ENCODE peak calls at places on chromosomes 7 and 10, in seven cellular contexts. One of them, this sample, is unnamed.

GRCh38 chr7:137661634-137662033 is 185.1 kb downstream of the DGKI start:
- DNase-seq in substantia nigra: no peak
- DNase-seq in A549: no peak
- DNase-seq in kidney: no peak
- DNase-seq in sigmoid colon: no peak
- DNase-seq in Peyer's patch: no peak
- DNase-seq in adrenal gland: no peak
- DNase-seq in this sample: no peak

GRCh38 chr7:128167316-128167691 is 73.8 kb upstream of the LEP start:
- DNase-seq in substantia nigra: no peak
- DNase-seq in A549: peak; percentile 72
- DNase-seq in adrenal gland: peak; percentile 86
- DNase-seq in kidney: peak; percentile 78
- DNase-seq in sigmoid colon: no peak
- DNase-seq in Peyer's patch: no peak
- DNase-seq in this sample: no peak

GRCh38 chr10:2079603-2080078 is 342.3 kb upstream of the ADARB2 start:
- DNase-seq in A549: no peak
- DNase-seq in substantia nigra: no peak
- DNase-seq in adrenal gland: no peak
- DNase-seq in Peyer's patch: no peak
- DNase-seq in kidney: no peak
- DNase-seq in sigmoid colon: no peak
- DNase-seq in this sample: no peak

GRCh38 chr7:7750571-7751242 is 32.3 kb upstream of the RPA3 start:
- DNase-seq in adrenal gland: no peak
- DNase-seq in kidney: no peak
- DNase-seq in A549: no peak
- DNase-seq in sigmoid colon: no peak
- DNase-seq in substantia nigra: no peak
- DNase-seq in Peyer's patch: no peak
- DNase-seq in this sample: no peak

GRCh38 chr7:75537731-75538130 is 45.6 kb downstream of the SPDYE5 start:
- DNase-seq in kidney: peak; percentile 35
- DNase-seq in A549: no peak
- DNase-seq in adrenal gland: no peak
- DNase-seq in Peyer's patch: no peak
- DNase-seq in sigmoid colon: peak; percentile 20
- DNase-seq in substantia nigra: no peak
- DNase-seq in this sample: no peak

GRCh38 chr10:17527530-17528146 is 73.2 kb upstream of the ST8SIA6 start:
- DNase-seq in adrenal gland: no peak
- DNase-seq in substantia nigra: no peak
- DNase-seq in Peyer's patch: no peak
- DNase-seq in sigmoid colon: no peak
- DNase-seq in A549: peak; percentile 22
- DNase-seq in kidney: no peak
- DNase-seq in this sample: peak; percentile 44

GRCh38 chr7:121797283-121798037 is 75.5 kb upstream of the PTPRZ1 start:
- DNase-seq in sigmoid colon: no peak
- DNase-seq in kidney: no peak
- DNase-seq in A549: no peak
- DNase-seq in adrenal gland: no peak
- DNase-seq in Peyer's patch: no peak
- DNase-seq in substantia nigra: peak; percentile 16
- DNase-seq in this sample: peak; percentile 52

GRCh38 chr7:129612112-129613015 is 844 bp downstream of the NRF1 start:
- DNase-seq in Peyer's patch: no peak
- DNase-seq in adrenal gland: peak; percentile 77
- DNase-seq in kidney: peak; percentile 88
- DNase-seq in sigmoid colon: peak; percentile 88
- DNase-seq in A549: peak; percentile 23
- DNase-seq in substantia nigra: peak; percentile 25
- DNase-seq in this sample: no peak

GRCh38 chr10:80154978-80155695 is 22.6 kb downstream of the PLAC9 start:
- DNase-seq in Peyer's patch: no peak
- DNase-seq in A549: no peak
- DNase-seq in sigmoid colon: no peak
- DNase-seq in kidney: peak; percentile 33
- DNase-seq in substantia nigra: no peak
- DNase-seq in adrenal gland: no peak
- DNase-seq in this sample: peak; percentile 69

GRCh38 chr10:31460242-31460641 is 141.2 kb downstream of the ZEB1 start:
- DNase-seq in kidney: no peak
- DNase-seq in Peyer's patch: no peak
- DNase-seq in adrenal gland: no peak
- DNase-seq in substantia nigra: no peak
- DNase-seq in sigmoid colon: no peak
- DNase-seq in A549: no peak
- DNase-seq in this sample: no peak

GRCh38 chr10:7408494-7409044 is 2.3 kb downstream of the SFMBT2 start:
- DNase-seq in kidney: peak; percentile 90
- DNase-seq in adrenal gland: peak; percentile 80
- DNase-seq in substantia nigra: peak; percentile 43
- DNase-seq in sigmoid colon: peak; percentile 81
- DNase-seq in Peyer's patch: peak; percentile 61
- DNase-seq in A549: peak; percentile 64
- DNase-seq in this sample: no peak

GRCh38 chr10:132515811-132516726 is 21.5 kb upstream of the INPP5A start:
- DNase-seq in adrenal gland: peak; percentile 49
- DNase-seq in Peyer's patch: peak; percentile 44
- DNase-seq in A549: no peak
- DNase-seq in sigmoid colon: peak; percentile 67
- DNase-seq in substantia nigra: no peak
- DNase-seq in kidney: peak; percentile 65
- DNase-seq in this sample: no peak

GRCh38 chr10:110416776-110417732 is 80.7 kb upstream of the DUSP5 start:
- DNase-seq in Peyer's patch: peak; percentile 85
- DNase-seq in sigmoid colon: no peak
- DNase-seq in A549: peak; percentile 61
- DNase-seq in adrenal gland: no peak
- DNase-seq in substantia nigra: no peak
- DNase-seq in kidney: no peak
- DNase-seq in this sample: no peak

GRCh38 chr10:76002262-76002854 is 570.9 kb downstream of the LRMDA start:
- DNase-seq in kidney: no peak
- DNase-seq in Peyer's patch: no peak
- DNase-seq in sigmoid colon: no peak
- DNase-seq in substantia nigra: no peak
- DNase-seq in A549: no peak
- DNase-seq in adrenal gland: no peak
- DNase-seq in this sample: no peak

GRCh38 chr7:106128846-106129245 is 16.7 kb upstream of the SYPL1 start:
- DNase-seq in adrenal gland: no peak
- DNase-seq in substantia nigra: no peak
- DNase-seq in Peyer's patch: no peak
- DNase-seq in kidney: no peak
- DNase-seq in sigmoid colon: no peak
- DNase-seq in A549: no peak
- DNase-seq in this sample: no peak

GRCh38 chr10:107544706-107545520 is 380.4 kb upstream of the SORCS1 start:
- DNase-seq in adrenal gland: no peak
- DNase-seq in A549: no peak
- DNase-seq in substantia nigra: no peak
- DNase-seq in sigmoid colon: no peak
- DNase-seq in Peyer's patch: no peak
- DNase-seq in kidney: no peak
- DNase-seq in this sample: no peak

GRCh38 chr10:44946201-44946600 is 13.4 kb upstream of the RASSF4 start:
- DNase-seq in kidney: no peak
- DNase-seq in Peyer's patch: no peak
- DNase-seq in adrenal gland: peak; percentile 27
- DNase-seq in substantia nigra: no peak
- DNase-seq in sigmoid colon: no peak
- DNase-seq in A549: no peak
- DNase-seq in this sample: no peak

GRCh38 chr10:44948713-44949112 is 10.9 kb upstream of the RASSF4 start:
- DNase-seq in Peyer's patch: no peak
- DNase-seq in substantia nigra: no peak
- DNase-seq in A549: no peak
- DNase-seq in kidney: no peak
- DNase-seq in sigmoid colon: no peak
- DNase-seq in adrenal gland: peak; percentile 15
- DNase-seq in this sample: no peak

GRCh38 chr10:44949915-44950314 is 9.7 kb upstream of the RASSF4 start:
- DNase-seq in kidney: no peak
- DNase-seq in A549: no peak
- DNase-seq in substantia nigra: no peak
- DNase-seq in adrenal gland: peak; percentile 47
- DNase-seq in Peyer's patch: no peak
- DNase-seq in sigmoid colon: peak; percentile 54
- DNase-seq in this sample: no peak

GRCh38 chr10:44949127-44949802 is 10.3 kb upstream of the RASSF4 start:
- DNase-seq in sigmoid colon: no peak
- DNase-seq in kidney: no peak
- DNase-seq in adrenal gland: peak; percentile 23
- DNase-seq in substantia nigra: no peak
- DNase-seq in A549: no peak
- DNase-seq in Peyer's patch: no peak
- DNase-seq in this sample: no peak

GRCh38 chr10:44947356-44948152 is 12.0 kb upstream of the RASSF4 start:
- DNase-seq in kidney: no peak
- DNase-seq in substantia nigra: no peak
- DNase-seq in adrenal gland: peak; percentile 33
- DNase-seq in sigmoid colon: peak; percentile 48
- DNase-seq in Peyer's patch: no peak
- DNase-seq in A549: no peak
- DNase-seq in this sample: no peak
- H3K27ac ChIP-seq in kidney: no peak overlapping the region
- H3K27ac ChIP-seq in substantia nigra: no peak overlapping the region
- H3K27ac ChIP-seq in adrenal gland: no peak overlapping the region
- H3K27ac ChIP-seq in sigmoid colon: no peak overlapping the region
- H3K27ac ChIP-seq in Peyer's patch: no peak overlapping the region
- H3K27ac ChIP-seq in A549: no peak overlapping the region
- H3K27ac ChIP-seq in this sample: no peak overlapping the region

DNA sequence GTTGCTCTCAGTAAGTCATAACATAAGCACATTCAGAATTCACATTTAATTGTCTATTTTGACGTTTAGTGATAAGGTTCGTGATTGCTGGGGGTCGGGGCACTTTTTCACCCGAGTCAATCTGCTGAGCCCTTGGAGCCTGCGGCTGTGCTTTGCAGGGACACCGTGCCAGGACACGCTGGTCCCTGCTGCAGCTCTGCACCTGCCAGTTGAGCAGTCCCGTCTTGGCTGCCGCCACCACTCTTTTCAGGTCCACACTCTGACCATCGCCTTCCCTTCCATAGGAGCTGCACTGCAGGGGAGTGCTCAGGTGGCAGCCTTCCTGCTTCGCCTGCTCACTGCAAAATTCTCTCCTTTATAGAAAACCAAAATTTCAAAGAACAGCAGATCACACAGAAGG is 36.4 kb downstream of the CUL1 start:
- DNase-seq in adrenal gland: no peak
- DNase-seq in A549: no peak
- DNase-seq in sigmoid colon: no peak
- DNase-seq in substantia nigra: no peak
- DNase-seq in Peyer's patch: no peak
- DNase-seq in kidney: no peak
- DNase-seq in this sample: no peak
- H3K27ac ChIP-seq in adrenal gland: no peak overlapping the region
- H3K27ac ChIP-seq in A549: no peak overlapping the region
- H3K27ac ChIP-seq in sigmoid colon: no peak overlapping the region
- H3K27ac ChIP-seq in substantia nigra: no peak overlapping the region
- H3K27ac ChIP-seq in Peyer's patch: no peak overlapping the region
- H3K27ac ChIP-seq in kidney: no peak overlapping the region
- H3K27ac ChIP-seq in this sample: no peak overlapping the region

DNA sequence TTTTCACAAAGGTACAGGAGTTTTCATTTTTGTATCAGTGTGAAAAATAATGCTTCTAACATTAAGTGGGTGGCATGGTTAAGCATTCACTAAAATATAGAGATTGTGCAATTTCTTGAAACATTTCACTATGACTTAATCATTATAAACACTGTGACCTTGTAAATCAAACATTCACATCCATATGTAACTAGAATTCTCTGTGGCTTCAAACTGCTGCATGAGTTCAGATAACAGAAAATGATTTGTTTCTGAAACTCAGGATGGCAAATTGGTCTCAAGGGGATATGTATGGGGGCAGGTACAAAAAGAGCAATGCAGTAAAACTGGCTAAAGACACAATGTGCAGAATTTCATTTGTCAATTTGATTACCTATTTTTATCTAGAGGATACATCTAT is 3.8 kb downstream of the FAM133B start:
- DNase-seq in sigmoid colon: no peak
- DNase-seq in adrenal gland: no peak
- DNase-seq in kidney: no peak
- DNase-seq in A549: no peak
- DNase-seq in Peyer's patch: no peak
- DNase-seq in substantia nigra: no peak
- DNase-seq in this sample: no peak
- H3K27ac ChIP-seq in sigmoid colon: peak overlapping the region; percentile 6
- H3K27ac ChIP-seq in adrenal gland: no peak overlapping the region
- H3K27ac ChIP-seq in kidney: no peak overlapping the region
- H3K27ac ChIP-seq in A549: peak overlapping the region; percentile 47
- H3K27ac ChIP-seq in Peyer's patch: no peak overlapping the region
- H3K27ac ChIP-seq in substantia nigra: no peak overlapping the region
- H3K27ac ChIP-seq in this sample: peak overlapping the region; percentile 42

GRCh38 chr7:78345979-78346378 is 547.4 kb downstream of the PHTF2 start:
- DNase-seq in substantia nigra: no peak
- DNase-seq in A549: no peak
- DNase-seq in Peyer's patch: no peak
- DNase-seq in kidney: no peak
- DNase-seq in sigmoid colon: no peak
- DNase-seq in adrenal gland: no peak
- DNase-seq in this sample: no peak
- H3K27ac ChIP-seq in substantia nigra: no peak overlapping the region
- H3K27ac ChIP-seq in A549: no peak overlapping the region
- H3K27ac ChIP-seq in Peyer's patch: no peak overlapping the region
- H3K27ac ChIP-seq in kidney: no peak overlapping the region
- H3K27ac ChIP-seq in sigmoid colon: no peak overlapping the region
- H3K27ac ChIP-seq in adrenal gland: no peak overlapping the region
- H3K27ac ChIP-seq in this sample: no peak overlapping the region

GRCh38 chr7:101990811-101991418 is 173.5 kb downstream of the CUX1 start:
- DNase-seq in A549: no peak
- DNase-seq in substantia nigra: no peak
- DNase-seq in adrenal gland: no peak
- DNase-seq in kidney: no peak
- DNase-seq in Peyer's patch: no peak
- DNase-seq in sigmoid colon: no peak
- DNase-seq in this sample: no peak
- H3K27ac ChIP-seq in A549: no peak overlapping the region
- H3K27ac ChIP-seq in substantia nigra: no peak overlapping the region
- H3K27ac ChIP-seq in adrenal gland: no peak overlapping the region
- H3K27ac ChIP-seq in kidney: no peak overlapping the region
- H3K27ac ChIP-seq in Peyer's patch: no peak overlapping the region
- H3K27ac ChIP-seq in sigmoid colon: no peak overlapping the region
- H3K27ac ChIP-seq in this sample: no peak overlapping the region